ENCODE peak calls at places on chromosomes 6 and 20, in five cellular contexts. T is psoas muscle; Y is heart right ventricle; M is CD8-positive, alpha-beta T cell; B is mucosa of descending colon. S is an unnamed sample. For H3K9me3, the result is how much of the 10 kb centered on the place peaks cover.

GRCh38 chr20:15328084-15328483 is 990.7 kb upstream of the FLRT3 start:
- DNase-seq in Y (no peak), M (no peak), T (no peak), B (no peak), S (no peak)

GRCh38 chr6:151553416-151554158 is 59.8 kb downstream of the CCDC170 start:
- DNase-seq in B (no peak), Y (no peak), M (no peak), T (no peak), S (no peak)

GRCh38 chr20:35443003-35443402 is 5.0 kb upstream of the GDF5 start:
- DNase-seq in M (no peak), B (no peak), Y (no peak), T (no peak), S (no peak)

GRCh38 chr6:123994168-123994567 is 190.5 kb downstream of the NKAIN2 start:
- DNase-seq in T (no peak), M (no peak), B (no peak), Y (no peak), S (no peak)

GRCh38 chr20:5918856-5919633 is 31.3 kb downstream of the TRMT6 start:
- DNase-seq in T (no peak), B (no peak), Y (no peak), M (peak), S (no peak)

GRCh38 chr6:104486003-104486402 is 373.7 kb downstream of the HACE1 start:
- DNase-seq in Y (no peak), T (no peak), B (no peak), M (no peak), S (no peak)

GRCh38 chr20:59010995-59011873 is 4.2 kb upstream of the CTSZ start:
- DNase-seq in B (no peak), M (no peak), T (no peak), Y (peak), S (peak)

GRCh38 chr6:36064770-36065396 is 37.3 kb downstream of the MAPK14 start:
- DNase-seq in T (no peak), M (no peak), B (no peak), Y (no peak), S (no peak)

GRCh38 chr6:169654590-169655391 is 47.0 kb downstream of the WDR27 start:
- DNase-seq in M (peak), Y (peak), T (peak), B (peak), S (peak)

GRCh38 chr6:43763133-43763797 is 6.7 kb upstream of the VEGFA start:
- DNase-seq in Y (no peak), B (peak), T (no peak), M (no peak), S (no peak)

GRCh38 chr6:156839591-156840001 is 62.4 kb downstream of the ARID1B start:
- DNase-seq in M (no peak), T (peak), B (no peak), Y (peak), S (peak)

GRCh38 chr20:17339000-17339399 is 112.2 kb downstream of the PCSK2 start:
- DNase-seq in T (no peak), B (no peak), Y (no peak), M (no peak), S (no peak)

GRCh38 chr6:111265842-111266241 is 178.5 kb downstream of the SLC16A10 start:
- DNase-seq in M (no peak), B (no peak), T (no peak), Y (no peak), S (no peak)

GRCh38 chr6:139161169-139161568 is 26.3 kb downstream of the HECA start:
- DNase-seq in Y (no peak), T (no peak), B (no peak), M (peak), S (no peak)

GRCh38 chr20:50689864-50690263 is 1.5 kb downstream of the RIPOR3 start:
- DNase-seq in T (peak), Y (no peak), M (no peak), B (no peak), S (no peak)

GRCh38 chr20:48153523-48153922 is 368.2 kb upstream of the SULF2 start:
- DNase-seq in Y (no peak), M (no peak), B (no peak), T (no peak), S (no peak)

GRCh38 chr6:92201618-92202017 is 1217.7 kb downstream of the EPHA7 start:
- DNase-seq in T (no peak), B (no peak), M (no peak), Y (no peak), S (no peak)

GRCh38 chr20:7361321-7361720 is 578.9 kb downstream of the HAO1 start:
- DNase-seq in M (no peak), T (no peak), B (no peak), Y (no peak), S (no peak)

GRCh38 chr6:11258260-11259237 is 26.1 kb upstream of the NEDD9 start:
- DNase-seq in T (no peak), M (no peak), Y (no peak), B (peak), S (no peak)

GRCh38 chr20:59820204-59821041 is 113.0 kb downstream of the SYCP2 start:
- DNase-seq in B (no peak), T (no peak), M (no peak), Y (peak), S (peak)

GRCh38 chr6:113833537-113833936 is 23.6 kb upstream of the MARCKS start:
- DNase-seq in T (no peak), M (no peak), Y (no peak), B (no peak), S (no peak)

GRCh38 chr6:36697481-36697903 is at the start of gene RAB44:
- DNase-seq in M (no peak), Y (no peak), T (no peak), B (no peak), S (no peak)

DNA sequence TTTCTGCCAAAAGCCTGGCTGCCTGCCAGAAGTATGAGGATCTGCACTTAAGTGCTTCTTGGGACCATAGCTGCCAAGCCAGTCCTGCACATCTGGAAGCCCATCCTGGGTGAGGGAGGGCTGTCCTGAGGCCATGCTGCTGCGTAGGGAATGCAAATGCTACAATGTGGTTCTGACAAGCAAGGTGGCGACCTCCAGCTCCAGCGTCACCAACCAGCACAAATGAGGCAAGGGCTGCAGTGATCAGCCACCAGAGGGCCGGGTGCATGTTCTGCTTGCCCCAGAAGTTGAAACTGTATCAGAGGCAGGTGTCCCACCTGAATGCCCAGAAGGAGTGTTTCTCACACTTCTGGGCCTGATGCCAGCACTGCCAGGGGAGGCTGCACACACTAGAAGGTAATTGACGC is 99.1 kb upstream of the KCNQ5 start:
- DNase-seq in Y (no peak), M (no peak), T (no peak), B (no peak), S (no peak)
- TF ChIP-seq CTCF in Y (no peak), M (no peak), T (no peak), B (no peak), S (no peak)

GRCh38 chr6:165222315-165223025 is 86.9 kb downstream of the C6orf118 start:
- DNase-seq in M (no peak), T (no peak), Y (no peak), B (no peak), S (no peak)

GRCh38 chr6:165223736-165224135 is 85.7 kb downstream of the C6orf118 start:
- DNase-seq in Y (no peak), T (no peak), B (no peak), M (no peak), S (no peak)

GRCh38 chr6:165220030-165220429 is 89.4 kb downstream of the C6orf118 start:
- DNase-seq in Y (no peak), B (no peak), M (no peak), T (no peak), S (no peak)

GRCh38 chr6:165218816-165219215 is 90.6 kb downstream of the C6orf118 start:
- DNase-seq in M (no peak), T (no peak), B (no peak), Y (no peak), S (no peak)

DNA sequence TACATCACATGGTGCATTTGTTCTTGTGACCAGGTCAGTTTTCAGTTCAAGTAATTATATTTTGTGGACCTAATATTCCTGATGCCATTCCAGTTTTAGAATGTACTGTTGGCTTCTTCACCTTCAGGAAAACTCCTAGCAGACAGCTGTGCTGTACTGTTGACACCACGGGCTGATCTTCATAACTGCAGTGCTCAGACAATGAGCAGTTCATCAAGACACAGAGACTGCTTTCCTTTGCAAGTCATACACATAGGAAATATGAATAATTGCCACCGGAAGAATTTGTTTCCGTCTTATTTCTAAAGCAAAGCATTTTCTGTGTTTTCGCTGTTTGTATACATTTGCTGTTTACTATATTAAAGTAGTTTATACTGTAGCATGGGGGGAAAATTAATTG is 89.8 kb downstream of the C6orf118 start:
- DNase-seq in B (no peak), Y (no peak), M (no peak), T (no peak), S (no peak)
- H3K9me3 ChIP-seq in B (under half), Y (under half), M (under half), T (under half), S (under half)

GRCh38 chr6:145036848-145037567 is 698.3 kb downstream of the EPM2A start:
- DNase-seq in T (no peak), B (no peak), Y (no peak), M (no peak), S (no peak)

GRCh38 chr6:145043926-145044500 is 691.3 kb downstream of the EPM2A start:
- DNase-seq in T (no peak), M (no peak), B (no peak), Y (no peak), S (no peak)

GRCh38 chr6:145044606-145045275 is 690.6 kb downstream of the EPM2A start:
- DNase-seq in B (no peak), Y (no peak), M (no peak), T (no peak), S (no peak)

DNA sequence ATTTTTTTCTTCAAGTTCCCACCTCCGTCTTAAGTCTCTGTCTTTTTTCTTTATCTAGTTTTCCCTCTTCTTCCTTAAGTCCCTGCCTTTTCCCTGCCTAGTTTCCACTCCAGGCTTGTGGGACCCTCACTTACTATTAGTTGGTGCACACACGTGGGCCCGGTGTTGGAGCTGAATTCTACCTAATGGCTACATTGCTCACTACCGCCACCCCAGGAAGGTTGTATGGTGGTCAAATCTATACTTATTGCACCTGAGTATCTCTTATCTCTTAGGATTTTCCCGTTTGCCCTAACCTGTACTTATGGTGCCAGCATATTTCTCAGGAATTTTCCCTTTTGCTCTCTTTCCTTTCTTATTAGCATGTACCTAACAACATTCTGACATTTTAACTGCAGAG is 692.8 kb downstream of the EPM2A start:
- DNase-seq in Y (no peak), B (no peak), T (no peak), M (no peak), S (no peak)
- TF ChIP-seq CTCF in Y (no peak), B (no peak), T (no peak), M (no peak), S (no peak)

DNA sequence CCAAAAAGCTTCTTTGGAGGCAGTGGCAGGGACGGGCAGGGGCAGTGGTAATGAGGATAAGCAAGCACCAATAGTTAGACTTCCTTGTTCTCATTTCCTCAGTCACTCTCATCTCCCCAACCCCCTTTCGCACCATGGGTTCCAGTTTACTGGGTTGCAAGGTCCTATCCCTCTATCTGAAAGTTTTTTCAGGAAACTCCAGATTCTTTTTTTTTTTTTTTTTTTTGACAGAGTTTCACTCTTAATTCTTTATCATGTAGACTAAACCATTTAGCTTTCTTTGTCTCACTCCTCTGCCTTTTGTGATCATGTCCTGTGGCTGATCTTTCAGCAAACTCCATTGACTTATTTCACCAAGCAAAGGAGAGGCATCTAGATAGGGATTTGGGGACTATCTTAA is 51.4 kb upstream of the GMDS start:
- DNase-seq in B (no peak), Y (no peak), M (no peak), T (no peak), S (no peak)
- H3K9me3 ChIP-seq in B (under half), Y (half or more), M (under half), T (under half), S (under half)

DNA sequence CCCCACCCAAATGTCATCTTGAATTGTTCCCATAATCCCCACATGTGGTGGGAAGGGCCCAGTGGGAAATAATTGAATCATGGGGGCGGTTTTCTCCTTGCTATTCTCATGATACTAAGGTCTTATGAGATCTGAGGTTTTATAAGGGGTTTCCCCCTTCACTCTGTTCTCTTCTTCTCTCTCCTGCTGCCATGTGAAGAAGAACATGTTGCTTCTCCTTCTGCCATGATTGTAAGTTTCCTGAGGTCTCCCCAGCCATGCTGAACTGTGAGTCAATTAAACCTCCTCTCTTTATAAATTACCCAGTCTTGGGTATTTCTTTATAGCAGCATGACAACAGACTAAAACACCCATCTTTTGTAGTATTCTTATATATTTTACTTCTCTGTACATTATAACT is 4.4 kb upstream of the ZSCAN31 start:
- DNase-seq in T (no peak), M (no peak), Y (no peak), B (no peak), S (no peak)
- TF ChIP-seq CTCF in T (no peak), M (no peak), Y (no peak), B (no peak), S (no peak)

GRCh38 chr6:107399927-107400326 is 59.4 kb downstream of the PDSS2 start:
- DNase-seq in B (no peak), T (no peak), Y (no peak), M (no peak), S (no peak)

GRCh38 chr6:107405002-107405401 is 54.4 kb downstream of the PDSS2 start:
- DNase-seq in M (no peak), Y (no peak), T (no peak), B (no peak), S (no peak)

GRCh38 chr6:107400748-107401147 is 58.6 kb downstream of the PDSS2 start:
- DNase-seq in T (no peak), B (no peak), M (no peak), Y (no peak), S (no peak)

GRCh38 chr6:107401573-107401972 is 57.8 kb downstream of the PDSS2 start:
- DNase-seq in B (no peak), Y (no peak), T (no peak), M (no peak), S (no peak)

GRCh38 chr6:107402533-107402932 is 56.8 kb downstream of the PDSS2 start:
- DNase-seq in M (no peak), Y (no peak), B (no peak), T (no peak), S (no peak)
- H3K9me3 ChIP-seq in M (under half), Y (under half), B (under half), T (under half), S (under half)

DNA sequence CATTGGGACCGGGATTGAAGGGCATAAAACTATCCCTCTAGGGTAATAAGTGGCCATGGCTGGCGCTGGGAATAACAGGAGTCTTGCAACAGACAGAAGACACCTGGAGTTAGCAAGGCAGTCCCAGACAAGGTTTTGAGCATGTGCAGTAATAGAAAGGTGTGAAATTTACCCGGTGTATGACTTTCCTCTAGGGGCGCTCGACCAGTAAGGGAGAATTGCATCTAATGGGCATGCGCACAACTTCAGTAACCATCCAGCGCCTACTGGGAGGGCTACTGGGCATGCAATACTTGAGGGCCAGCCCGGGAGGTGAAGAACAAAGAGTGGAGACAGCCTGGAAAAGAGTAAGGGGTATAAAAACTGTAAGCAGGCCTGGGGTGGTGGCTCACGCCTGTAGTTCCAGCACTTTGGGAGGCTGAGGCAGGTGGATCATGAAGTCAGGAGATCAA is 32.7 kb downstream of the SERPINB6 start:
- DNase-seq in Y (no peak), B (no peak), T (no peak), M (no peak), S (peak)
- TF ChIP-seq CTCF in Y (no peak), B (no peak), T (no peak), M (no peak), S (no peak)

DNA sequence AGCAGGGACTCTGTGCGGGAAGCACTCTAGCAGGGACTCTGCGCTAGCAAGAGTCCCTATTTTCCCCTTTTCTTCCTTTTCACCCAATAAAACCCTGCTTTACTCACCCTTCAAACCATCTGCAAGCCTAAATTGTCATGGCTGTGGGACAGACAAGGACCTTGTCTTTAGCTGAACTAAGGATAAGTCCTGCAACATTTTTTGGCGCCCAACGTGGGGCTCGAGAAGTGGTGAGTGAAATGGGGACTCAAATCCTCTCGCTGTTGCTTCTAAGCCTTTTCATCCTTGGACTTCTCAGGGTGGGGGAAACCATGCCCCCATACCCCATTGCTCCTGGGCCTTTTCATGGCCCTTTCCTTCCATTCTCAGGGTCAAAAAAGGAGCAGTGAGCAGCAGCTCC is 46.4 kb downstream of the IMPG1 start:
- DNase-seq in Y (no peak), M (no peak), T (no peak), B (no peak), S (no peak)
- H3K9me3 ChIP-seq in Y (half or more), M (under half), T (under half), B (half or more), S (half or more)

GRCh38 chr6:32664827-32665362 is 1.6 kb downstream of the HLA-DQB1 start:
- DNase-seq in Y (peak), B (no peak), M (no peak), T (peak), S (peak)

GRCh38 chr6:32662099-32662498 is 4.4 kb downstream of the HLA-DQB1 start:
- DNase-seq in B (no peak), M (no peak), T (no peak), Y (no peak), S (no peak)

GRCh38 chr6:32664354-32664753 is 2.1 kb downstream of the HLA-DQB1 start:
- DNase-seq in M (no peak), B (no peak), Y (no peak), T (peak), S (no peak)

GRCh38 chr6:32659856-32660595 is 6.4 kb downstream of the HLA-DQB1 start:
- DNase-seq in T (no peak), M (no peak), B (no peak), Y (no peak), S (no peak)

DNA sequence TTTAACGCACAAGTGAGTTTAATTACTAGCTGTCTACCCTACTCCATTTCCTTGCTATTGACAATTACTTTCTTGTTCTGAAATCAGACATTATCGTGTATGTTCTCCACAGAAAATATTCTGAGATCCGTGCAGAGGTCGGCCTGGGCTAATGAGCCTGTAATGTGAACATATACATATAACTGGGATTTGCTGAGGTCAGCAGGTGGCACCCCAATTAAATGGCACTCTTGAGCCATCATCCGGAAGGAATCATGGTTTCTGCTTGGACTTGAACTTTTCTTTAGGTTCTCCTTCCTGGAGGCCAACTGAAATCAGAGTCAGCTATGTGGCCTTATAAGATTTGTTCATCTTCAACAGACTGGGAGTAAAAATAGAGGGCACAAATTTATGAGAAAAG is 3.6 kb downstream of the HLA-DQB1 start:
- DNase-seq in Y (no peak), M (no peak), B (no peak), T (no peak), S (no peak)
- TF ChIP-seq CTCF in Y (no peak), M (no peak), B (no peak), T (no peak), S (no peak)

S was measured in right atrium auricular region.